ENCODE peak calls at places on chromosome 16, in eight cellular contexts. One of them, this sample, is unnamed.

GRCh38 chr16:53872248-53873221 is 168.6 kb downstream of the FTO start:
- DNase-seq in NCI-H774: no peak
- DNase-seq in ascending aorta: no peak
- DNase-seq in T-helper 9 cell: no peak
- DNase-seq in naive B cell: no peak
- DNase-seq in activated gamma-delta T cell: no peak
- DNase-seq in AG09309: peak
- DNase-seq in cardiac muscle cell: no peak
- DNase-seq in this sample: no peak

GRCh38 chr16:24318670-24319069 is 62.5 kb downstream of the CACNG3 start:
- DNase-seq in cardiac muscle cell: no peak
- DNase-seq in NCI-H774: no peak
- DNase-seq in activated gamma-delta T cell: no peak
- DNase-seq in ascending aorta: no peak
- DNase-seq in AG09309: no peak
- DNase-seq in T-helper 9 cell: no peak
- DNase-seq in naive B cell: no peak
- DNase-seq in this sample: no peak

GRCh38 chr16:66395806-66396555 is 29.5 kb downstream of the CDH5 start:
- DNase-seq in NCI-H774: no peak
- DNase-seq in cardiac muscle cell: no peak
- DNase-seq in ascending aorta: no peak
- DNase-seq in activated gamma-delta T cell: no peak
- DNase-seq in naive B cell: no peak
- DNase-seq in AG09309: no peak
- DNase-seq in T-helper 9 cell: no peak
- DNase-seq in this sample: no peak

GRCh38 chr16:200388-200787 is 20.1 kb downstream of the HBQ1 start:
- DNase-seq in AG09309: peak
- DNase-seq in ascending aorta: no peak
- DNase-seq in naive B cell: no peak
- DNase-seq in cardiac muscle cell: no peak
- DNase-seq in activated gamma-delta T cell: no peak
- DNase-seq in T-helper 9 cell: no peak
- DNase-seq in NCI-H774: no peak
- DNase-seq in this sample: no peak

GRCh38 chr16:3131755-3132377 is 3.0 kb upstream of the ZNF213 start:
- DNase-seq in cardiac muscle cell: peak
- DNase-seq in NCI-H774: no peak
- DNase-seq in ascending aorta: no peak
- DNase-seq in AG09309: no peak
- DNase-seq in activated gamma-delta T cell: no peak
- DNase-seq in T-helper 9 cell: no peak
- DNase-seq in naive B cell: no peak
- DNase-seq in this sample: no peak

GRCh38 chr16:28321700-28322411 is 29.5 kb downstream of the SBK1 start:
- DNase-seq in ascending aorta: no peak
- DNase-seq in AG09309: no peak
- DNase-seq in NCI-H774: no peak
- DNase-seq in cardiac muscle cell: peak
- DNase-seq in naive B cell: peak
- DNase-seq in T-helper 9 cell: peak
- DNase-seq in activated gamma-delta T cell: no peak
- DNase-seq in this sample: peak

GRCh38 chr16:12096162-12096781 is 119.7 kb downstream of the SNX29 start:
- DNase-seq in cardiac muscle cell: no peak
- DNase-seq in T-helper 9 cell: no peak
- DNase-seq in NCI-H774: no peak
- DNase-seq in AG09309: no peak
- DNase-seq in naive B cell: no peak
- DNase-seq in ascending aorta: no peak
- DNase-seq in activated gamma-delta T cell: no peak
- DNase-seq in this sample: no peak

GRCh38 chr16:530111-530817 is 2.8 kb downstream of the CAPN15 start:
- DNase-seq in ascending aorta: no peak
- DNase-seq in AG09309: no peak
- DNase-seq in naive B cell: no peak
- DNase-seq in activated gamma-delta T cell: no peak
- DNase-seq in NCI-H774: no peak
- DNase-seq in cardiac muscle cell: no peak
- DNase-seq in T-helper 9 cell: no peak
- DNase-seq in this sample: no peak

GRCh38 chr16:86823895-86824671 is 245.7 kb downstream of the FOXL1 start:
- DNase-seq in AG09309: peak
- DNase-seq in T-helper 9 cell: no peak
- DNase-seq in cardiac muscle cell: no peak
- DNase-seq in activated gamma-delta T cell: no peak
- DNase-seq in naive B cell: no peak
- DNase-seq in NCI-H774: no peak
- DNase-seq in ascending aorta: no peak
- DNase-seq in this sample: no peak

GRCh38 chr16:4314532-4315184 is 1.2 kb upstream of the GLIS2 start:
- DNase-seq in NCI-H774: peak
- DNase-seq in AG09309: no peak
- DNase-seq in naive B cell: no peak
- DNase-seq in ascending aorta: no peak
- DNase-seq in activated gamma-delta T cell: no peak
- DNase-seq in cardiac muscle cell: peak
- DNase-seq in T-helper 9 cell: no peak
- DNase-seq in this sample: no peak

GRCh38 chr16:50835358-50836060 is 93.6 kb downstream of the CYLD start:
- DNase-seq in ascending aorta: no peak
- DNase-seq in T-helper 9 cell: no peak
- DNase-seq in activated gamma-delta T cell: no peak
- DNase-seq in NCI-H774: no peak
- DNase-seq in AG09309: no peak
- DNase-seq in naive B cell: no peak
- DNase-seq in cardiac muscle cell: no peak
- DNase-seq in this sample: no peak

GRCh38 chr16:6687593-6687992 is 645.1 kb upstream of the RBFOX1 start:
- DNase-seq in AG09309: no peak
- DNase-seq in activated gamma-delta T cell: no peak
- DNase-seq in cardiac muscle cell: no peak
- DNase-seq in NCI-H774: no peak
- DNase-seq in ascending aorta: no peak
- DNase-seq in T-helper 9 cell: no peak
- DNase-seq in naive B cell: no peak
- DNase-seq in this sample: no peak

GRCh38 chr16:80174416-80174815 is 366.4 kb upstream of the DYNLRB2 start:
- DNase-seq in AG09309: peak
- DNase-seq in activated gamma-delta T cell: no peak
- DNase-seq in naive B cell: no peak
- DNase-seq in NCI-H774: no peak
- DNase-seq in ascending aorta: no peak
- DNase-seq in cardiac muscle cell: no peak
- DNase-seq in T-helper 9 cell: no peak
- DNase-seq in this sample: no peak

GRCh38 chr16:85699224-85699558 is 10.4 kb upstream of the GINS2 start:
- DNase-seq in cardiac muscle cell: no peak
- DNase-seq in T-helper 9 cell: no peak
- DNase-seq in activated gamma-delta T cell: no peak
- DNase-seq in naive B cell: no peak
- DNase-seq in AG09309: no peak
- DNase-seq in NCI-H774: no peak
- DNase-seq in ascending aorta: no peak
- DNase-seq in this sample: no peak

GRCh38 chr16:2835638-2836493 is 5.8 kb downstream of the ZG16B start:
- DNase-seq in naive B cell: no peak
- DNase-seq in cardiac muscle cell: peak
- DNase-seq in activated gamma-delta T cell: no peak
- DNase-seq in ascending aorta: no peak
- DNase-seq in AG09309: peak
- DNase-seq in NCI-H774: no peak
- DNase-seq in T-helper 9 cell: no peak
- DNase-seq in this sample: no peak

GRCh38 chr16:87410958-87411357 is 18.8 kb downstream of the MAP1LC3B start:
- DNase-seq in naive B cell: no peak
- DNase-seq in cardiac muscle cell: no peak
- DNase-seq in ascending aorta: no peak
- DNase-seq in T-helper 9 cell: no peak
- DNase-seq in NCI-H774: no peak
- DNase-seq in AG09309: no peak
- DNase-seq in activated gamma-delta T cell: no peak
- DNase-seq in this sample: no peak

GRCh38 chr16:28298511-28298878 is 6.2 kb downstream of the SBK1 start:
- DNase-seq in ascending aorta: no peak
- DNase-seq in cardiac muscle cell: peak
- DNase-seq in T-helper 9 cell: no peak
- DNase-seq in AG09309: no peak
- DNase-seq in NCI-H774: no peak
- DNase-seq in naive B cell: no peak
- DNase-seq in activated gamma-delta T cell: no peak
- DNase-seq in this sample: no peak

GRCh38 chr16:11354733-11355574 is 9.7 kb downstream of the RMI2 start:
- DNase-seq in cardiac muscle cell: no peak
- DNase-seq in naive B cell: peak
- DNase-seq in ascending aorta: no peak
- DNase-seq in NCI-H774: no peak
- DNase-seq in AG09309: no peak
- DNase-seq in T-helper 9 cell: peak
- DNase-seq in activated gamma-delta T cell: peak
- DNase-seq in this sample: peak

GRCh38 chr16:24689128-24689527 is 40.3 kb upstream of the TNRC6A start:
- DNase-seq in NCI-H774: no peak
- DNase-seq in cardiac muscle cell: peak
- DNase-seq in AG09309: peak
- DNase-seq in activated gamma-delta T cell: no peak
- DNase-seq in T-helper 9 cell: no peak
- DNase-seq in ascending aorta: no peak
- DNase-seq in naive B cell: no peak
- DNase-seq in this sample: peak

GRCh38 chr16:66480265-66481080 is 53.4 kb downstream of the BEAN1 start:
- DNase-seq in activated gamma-delta T cell: no peak
- DNase-seq in cardiac muscle cell: no peak
- DNase-seq in NCI-H774: no peak
- DNase-seq in naive B cell: no peak
- DNase-seq in ascending aorta: no peak
- DNase-seq in AG09309: no peak
- DNase-seq in T-helper 9 cell: no peak
- DNase-seq in this sample: no peak

GRCh38 chr16:80583466-80583865 is 42.7 kb downstream of the DYNLRB2 start:
- DNase-seq in naive B cell: no peak
- DNase-seq in activated gamma-delta T cell: no peak
- DNase-seq in AG09309: peak
- DNase-seq in cardiac muscle cell: no peak
- DNase-seq in T-helper 9 cell: no peak
- DNase-seq in ascending aorta: no peak
- DNase-seq in NCI-H774: no peak
- DNase-seq in this sample: no peak

GRCh38 chr16:71726491-71727319 is 2.2 kb upstream of the PHLPP2 start:
- DNase-seq in AG09309: no peak
- DNase-seq in naive B cell: peak
- DNase-seq in NCI-H774: no peak
- DNase-seq in T-helper 9 cell: no peak
- DNase-seq in cardiac muscle cell: no peak
- DNase-seq in activated gamma-delta T cell: no peak
- DNase-seq in ascending aorta: no peak
- DNase-seq in this sample: peak

GRCh38 chr16:50506543-50506937 is 41.7 kb upstream of the NKD1 start:
- DNase-seq in AG09309: no peak
- DNase-seq in cardiac muscle cell: no peak
- DNase-seq in naive B cell: no peak
- DNase-seq in NCI-H774: no peak
- DNase-seq in ascending aorta: no peak
- DNase-seq in T-helper 9 cell: no peak
- DNase-seq in activated gamma-delta T cell: no peak
- DNase-seq in this sample: no peak

GRCh38 chr16:86511317-86512161 is 1.2 kb downstream of the FOXF1 start:
- DNase-seq in cardiac muscle cell: no peak
- DNase-seq in NCI-H774: no peak
- DNase-seq in ascending aorta: no peak
- DNase-seq in activated gamma-delta T cell: no peak
- DNase-seq in T-helper 9 cell: no peak
- DNase-seq in naive B cell: no peak
- DNase-seq in AG09309: no peak
- DNase-seq in this sample: no peak

GRCh38 chr16:17629936-17630335 is 159.2 kb upstream of the XYLT1 start:
- DNase-seq in NCI-H774: no peak
- DNase-seq in T-helper 9 cell: no peak
- DNase-seq in cardiac muscle cell: no peak
- DNase-seq in activated gamma-delta T cell: no peak
- DNase-seq in ascending aorta: no peak
- DNase-seq in naive B cell: no peak
- DNase-seq in AG09309: no peak
- DNase-seq in this sample: no peak

GRCh38 chr16:55399911-55400310 is 75.9 kb downstream of the IRX6 start:
- DNase-seq in ascending aorta: no peak
- DNase-seq in cardiac muscle cell: no peak
- DNase-seq in NCI-H774: no peak
- DNase-seq in naive B cell: no peak
- DNase-seq in T-helper 9 cell: no peak
- DNase-seq in activated gamma-delta T cell: no peak
- DNase-seq in AG09309: no peak
- DNase-seq in this sample: no peak

GRCh38 chr16:19139436-19140091 is 25.8 kb downstream of the ITPRIPL2 start:
- DNase-seq in NCI-H774: no peak
- DNase-seq in naive B cell: no peak
- DNase-seq in cardiac muscle cell: no peak
- DNase-seq in ascending aorta: no peak
- DNase-seq in activated gamma-delta T cell: no peak
- DNase-seq in T-helper 9 cell: no peak
- DNase-seq in AG09309: no peak
- DNase-seq in this sample: no peak

GRCh38 chr16:19497181-19497580 is 24.7 kb downstream of the GDE1 start:
- DNase-seq in AG09309: no peak
- DNase-seq in activated gamma-delta T cell: no peak
- DNase-seq in naive B cell: no peak
- DNase-seq in NCI-H774: no peak
- DNase-seq in T-helper 9 cell: no peak
- DNase-seq in ascending aorta: no peak
- DNase-seq in cardiac muscle cell: no peak
- DNase-seq in this sample: no peak

GRCh38 chr16:53071748-53072301 is 17.0 kb downstream of the CHD9 start:
- DNase-seq in T-helper 9 cell: no peak
- DNase-seq in AG09309: no peak
- DNase-seq in NCI-H774: no peak
- DNase-seq in ascending aorta: no peak
- DNase-seq in naive B cell: no peak
- DNase-seq in activated gamma-delta T cell: no peak
- DNase-seq in cardiac muscle cell: no peak
- DNase-seq in this sample: peak

GRCh38 chr16:67658849-67659674 is 998 bp downstream of the ACD start:
- DNase-seq in cardiac muscle cell: no peak
- DNase-seq in activated gamma-delta T cell: no peak
- DNase-seq in AG09309: no peak
- DNase-seq in NCI-H774: no peak
- DNase-seq in T-helper 9 cell: no peak
- DNase-seq in ascending aorta: no peak
- DNase-seq in naive B cell: no peak
- DNase-seq in this sample: no peak

GRCh38 chr16:53852678-53853077 is 148.7 kb downstream of the FTO start:
- DNase-seq in T-helper 9 cell: no peak
- DNase-seq in AG09309: no peak
- DNase-seq in cardiac muscle cell: no peak
- DNase-seq in ascending aorta: no peak
- DNase-seq in activated gamma-delta T cell: no peak
- DNase-seq in naive B cell: no peak
- DNase-seq in NCI-H774: no peak
- DNase-seq in this sample: no peak

GRCh38 chr16:8751481-8752311 is 45.7 kb downstream of the TMEM186 start:
- DNase-seq in activated gamma-delta T cell: no peak
- DNase-seq in NCI-H774: no peak
- DNase-seq in AG09309: peak
- DNase-seq in naive B cell: no peak
- DNase-seq in T-helper 9 cell: no peak
- DNase-seq in ascending aorta: no peak
- DNase-seq in cardiac muscle cell: no peak
- DNase-seq in this sample: no peak